ENCODE peak calls at places on chromosomes 12 and 14, in nine cellular contexts. D, E, U, X, N, I, R, T and Z are unnamed samples.

GRCh38 chr12:65188179-65188709 is 18.9 kb downstream of the LEMD3 start:
- DNase-seq in R (no peak), N (peak), T (no peak), E (no peak), D (no peak), X (no peak), U (no peak), I (no peak), Z (no peak)

GRCh38 chr12:53051058-53051880 is 1.4 kb downstream of the TNS2 start:
- DNase-seq in E (no peak), I (no peak), N (peak), T (no peak), D (no peak), U (peak), X (no peak), R (peak), Z (peak)

GRCh38 chr12:63419119-63419518 is 249.2 kb downstream of the DPY19L2 start:
- DNase-seq in R (no peak), U (no peak), I (no peak), T (no peak), N (no peak), E (no peak), D (no peak), X (no peak), Z (no peak)

GRCh38 chr12:53174881-53175491 is 5.5 kb upstream of the ZNF740 start:
- DNase-seq in E (no peak), U (no peak), I (no peak), D (no peak), N (peak), R (no peak), T (peak), X (no peak), Z (no peak)

GRCh38 chr12:124684496-124684895 is 117.1 kb upstream of the NCOR2 start:
- DNase-seq in T (no peak), D (no peak), U (no peak), R (no peak), X (no peak), N (peak), I (no peak), E (no peak), Z (peak)

GRCh38 chr14:66459603-66460002 is 26.6 kb upstream of the CCDC196 start:
- DNase-seq in N (no peak), X (no peak), E (no peak), I (no peak), D (no peak), U (no peak), T (no peak), R (no peak), Z (no peak)

GRCh38 chr12:64826234-64826633 is 1.8 kb downstream of the TBC1D30 start:
- DNase-seq in R (peak), U (peak), D (peak), E (peak), X (peak), T (peak), I (no peak), N (peak), Z (no peak)

GRCh38 chr14:50000215-50001145 is 107.6 kb downstream of the ARF6 start:
- DNase-seq in N (peak), R (no peak), E (peak), U (peak), D (peak), I (peak), T (no peak), X (peak), Z (no peak)

GRCh38 chr14:89915114-89915878 is 39.2 kb downstream of the EFCAB11 start:
- DNase-seq in T (no peak), E (peak), U (peak), R (no peak), D (peak), I (peak), N (peak), X (peak), Z (no peak)

GRCh38 chr12:132302466-132303358 is 26.7 kb downstream of the GALNT9 start:
- DNase-seq in U (no peak), E (no peak), X (no peak), I (no peak), N (no peak), D (no peak), R (no peak), T (no peak), Z (no peak)

GRCh38 chr12:119642986-119643385 is 24.9 kb upstream of the PRKAB1 start:
- DNase-seq in X (no peak), I (no peak), U (no peak), T (no peak), D (no peak), N (no peak), R (no peak), E (no peak), Z (no peak)

GRCh38 chr12:23099604-23100003 is 474.6 kb downstream of the ETNK1 start:
- DNase-seq in X (no peak), N (no peak), I (no peak), D (no peak), E (no peak), R (no peak), T (no peak), U (no peak), Z (no peak)

GRCh38 chr12:65319680-65320193 is 41.3 kb downstream of the MSRB3 start:
- DNase-seq in I (no peak), D (no peak), U (no peak), N (peak), X (no peak), T (no peak), R (no peak), E (no peak), Z (no peak)

GRCh38 chr12:24798335-24798734 is 150.6 kb downstream of the BCAT1 start:
- DNase-seq in X (no peak), D (no peak), I (no peak), T (no peak), R (no peak), U (no peak), N (no peak), E (no peak), Z (no peak)

GRCh38 chr12:93139028-93139665 is 210.1 kb upstream of the EEA1 start:
- DNase-seq in R (no peak), D (no peak), N (no peak), U (no peak), X (no peak), I (no peak), T (no peak), E (no peak), Z (no peak)